ENCODE peak calls at places on chromosomes 11 and 22, in four cellular contexts. X is mesenchymal stem cell, U is IMR-90, A is neuronal stem cell. Z is an unnamed sample.

GRCh38 chr11:96426356-96427103 is 36.7 kb downstream of the JRKL start:
- DNase-seq in U (peak), X (peak), A (peak), Z (no peak)

GRCh38 chr11:16261836-16262644 is 94.3 kb downstream of the SOX6 start:
- DNase-seq in A (no peak), U (no peak), X (no peak), Z (no peak)

GRCh38 chr11:57424802-57425564 is 1.9 kb downstream of the SLC43A3 start:
- DNase-seq in A (no peak), X (peak), U (peak), Z (peak)

GRCh38 chr11:92384316-92384715 is 159.7 kb downstream of the FAT3 start:
- DNase-seq in A (no peak), X (peak), U (peak), Z (no peak)

GRCh38 chr11:33692013-33692504 is 8.6 kb downstream of the C11orf91 start:
- DNase-seq in A (no peak), X (peak), U (peak), Z (peak)

GRCh38 chr22:18031670-18032454 is 7.5 kb upstream of the MICAL3 start:
- DNase-seq in A (no peak), U (peak), X (peak), Z (peak)

GRCh38 chr11:109247071-109247470 is 174.9 kb upstream of the C11orf87 start:
- DNase-seq in A (no peak), U (peak), X (no peak), Z (no peak)

GRCh38 chr11:70307176-70307575 is 36.7 kb downstream of the PPFIA1 start:
- DNase-seq in X (no peak), U (no peak), A (no peak), Z (no peak)

GRCh38 chr22:38412435-38413084 is 42.4 kb downstream of the KCNJ4 start:
- DNase-seq in U (no peak), X (no peak), A (no peak), Z (peak)

GRCh38 chr11:2100361-2101170 is 38.6 kb downstream of the IGF2 start:
- DNase-seq in A (no peak), U (no peak), X (no peak), Z (no peak)

GRCh38 chr22:24986816-24987215 is 34.3 kb downstream of the KIAA1671 start:
- DNase-seq in X (no peak), A (no peak), U (no peak), Z (no peak)

GRCh38 chr11:11952036-11952435 is 56.4 kb downstream of the DKK3 start:
- DNase-seq in U (no peak), A (no peak), X (no peak), Z (no peak)

GRCh38 chr11:3859373-3859881 is 4.0 kb downstream of the STIM1 start:
- DNase-seq in X (no peak), U (no peak), A (no peak), Z (no peak)

GRCh38 chr22:42885446-42885845 is 28.4 kb upstream of the ARFGAP3 start:
- DNase-seq in X (no peak), A (no peak), U (no peak), Z (no peak)

GRCh38 chr11:101914349-101914736 is 467 bp upstream of the CEP126 start:
- DNase-seq in X (peak), A (peak), U (peak), Z (peak)

GRCh38 chr11:69285091-69285490 is 8.9 kb upstream of the MYEOV start:
- DNase-seq in A (no peak), X (no peak), U (no peak), Z (peak)

GRCh38 chr22:23402275-23403151 is 177.6 kb downstream of the IGLL1 start:
- DNase-seq in X (peak), A (peak), U (peak), Z (peak)

GRCh38 chr11:33135216-33135615 is 26.1 kb downstream of the CSTF3 start:
- DNase-seq in X (peak), A (no peak), U (peak), Z (no peak)

GRCh38 chr11:81422402-81422801 is 1311.3 kb downstream of the FAM181B start:
- DNase-seq in X (no peak), U (no peak), A (no peak), Z (no peak)

GRCh38 chr11:81420668-81421550 is 1312.8 kb downstream of the FAM181B start:
- DNase-seq in X (no peak), A (peak), U (no peak), Z (no peak)
- H2BK120ac ChIP-seq in X (no peak), A (no peak), U (no peak), Z (no peak)

DNA sequence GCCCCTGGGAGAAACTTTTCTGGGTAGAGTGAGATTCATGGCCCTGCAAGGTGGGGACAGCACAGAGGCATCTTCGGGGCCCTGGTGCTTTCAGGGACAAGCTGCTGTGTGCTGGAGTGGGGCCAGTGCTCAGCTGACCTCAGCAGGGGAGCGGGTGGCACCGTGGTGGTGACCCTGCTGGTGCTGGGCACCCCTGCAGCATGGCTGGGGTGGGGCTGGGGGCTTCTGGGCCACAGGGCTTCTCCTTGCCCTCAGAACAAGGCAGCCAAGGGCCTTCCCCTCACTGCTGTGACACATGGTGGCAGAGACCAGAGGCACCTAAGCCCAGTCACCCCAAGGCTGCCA is 24.9 kb upstream of the GNB1L start:
- DNase-seq in A (no peak), U (no peak), X (no peak), Z (no peak)
- H2BK120ac ChIP-seq in A (peak), U (peak), X (peak), Z (peak)

GRCh38 chr11:36070215-36070976 is 126.5 kb downstream of the LDLRAD3 start:
- DNase-seq in A (no peak), X (no peak), U (no peak), Z (no peak)
- H2BK120ac ChIP-seq in A (no peak), X (peak), U (no peak), Z (no peak)

DNA sequence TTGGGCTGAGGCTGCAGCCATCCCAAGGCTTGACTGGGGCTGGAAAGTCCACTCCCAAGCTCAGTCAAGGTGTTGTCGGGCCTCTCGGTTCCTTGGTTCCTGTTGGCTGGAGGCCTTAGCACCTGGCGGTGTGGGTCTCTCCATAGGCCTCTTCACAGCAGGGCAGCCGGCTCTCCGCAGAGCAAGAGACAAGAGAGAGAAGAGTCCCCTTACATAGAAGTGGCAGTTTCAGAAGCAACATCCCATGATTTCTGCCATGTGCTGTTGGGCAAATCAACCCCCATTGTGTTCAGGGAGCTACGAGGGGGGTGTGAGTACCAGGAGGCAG is 247.3 kb upstream of the TBCEL start:
- DNase-seq in U (no peak), A (no peak), X (no peak), Z (no peak)
- H2BK120ac ChIP-seq in U (no peak), A (no peak), X (no peak), Z (no peak)

GRCh38 chr11:110432713-110433392 is 3.1 kb downstream of the FDX1 start:
- DNase-seq in X (peak), A (no peak), U (peak), Z (peak)
- H2BK120ac ChIP-seq in X (no peak), A (no peak), U (no peak), Z (peak)

GRCh38 chr11:29623144-29623722 is 393.6 kb downstream of the KCNA4 start:
- DNase-seq in A (peak), X (no peak), U (no peak), Z (no peak)
- H2BK120ac ChIP-seq in A (no peak), X (no peak), U (no peak), Z (no peak)

GRCh38 chr11:116366980-116367640 is 405.7 kb downstream of the BUD13 start:
- DNase-seq in X (no peak), U (no peak), A (no peak), Z (peak)
- H2BK120ac ChIP-seq in X (no peak), U (no peak), A (no peak), Z (no peak)

GRCh38 chr22:26648011-26648497 is 9.3 kb upstream of the MIAT start:
- DNase-seq in U (no peak), X (no peak), A (peak), Z (no peak)
- H2BK120ac ChIP-seq in U (no peak), X (no peak), A (no peak), Z (no peak)